ENCODE peak calls at places on chromosomes 5 and 9, in eight cellular contexts. One of them, this sample, is unnamed.

GRCh38 chr5:97142521-97143254 is at the start of gene LIX1:
- DNase-seq in hypothalamus: peak; percentile 2
- DNase-seq in activated T-helper 1 cell treated with anti-CD3 and anti-CD28 coated beads, Interleukin-12 subunit alpha, Interleukin-12 subunit beta, Interleukin-2, Interleukin-4 antibody, amounts not matched to agents 30 ng/mL and 10 ng/mL and 1 ng/mL, durations not matched to agents 14 hours and 24 hours and 36 hours: no peak
- DNase-seq in activated effector memory CD4-positive, alpha-beta T cell treated with anti-CD3 and anti-CD28 coated beads, Interleukin-2, amount 50 U/mL, for 16 hours: no peak
- DNase-seq in HCT116: no peak
- DNase-seq in CD8-positive, alpha-beta T cell: no peak
- DNase-seq in activated T-cell treated with anti-CD3 and anti-CD28 coated beads for 48 hours: no peak
- DNase-seq in activated naive CD8-positive, alpha-beta T cell treated with anti-CD3 and anti-CD28 coated beads, Interleukin-2, amount 10 ng/mL, durations not matched to agents 7 days and 5 days: no peak
- DNase-seq in this sample: peak; percentile 21

GRCh38 chr9:110198357-110198756 is 9.6 kb downstream of the C9orf152 start:
- DNase-seq in activated naive CD8-positive, alpha-beta T cell treated with anti-CD3 and anti-CD28 coated beads, Interleukin-2, amount 10 ng/mL, durations not matched to agents 7 days and 5 days: no peak
- DNase-seq in activated effector memory CD4-positive, alpha-beta T cell treated with anti-CD3 and anti-CD28 coated beads, Interleukin-2, amount 50 U/mL, for 16 hours: no peak
- DNase-seq in CD8-positive, alpha-beta T cell: no peak
- DNase-seq in activated T-helper 1 cell treated with anti-CD3 and anti-CD28 coated beads, Interleukin-12 subunit alpha, Interleukin-12 subunit beta, Interleukin-2, Interleukin-4 antibody, amounts not matched to agents 30 ng/mL and 10 ng/mL and 1 ng/mL, durations not matched to agents 14 hours and 24 hours and 36 hours: no peak
- DNase-seq in HCT116: no peak
- DNase-seq in activated T-cell treated with anti-CD3 and anti-CD28 coated beads for 48 hours: no peak
- DNase-seq in hypothalamus: no peak
- DNase-seq in this sample: no peak

GRCh38 chr5:142938201-142938600 is 168.0 kb downstream of the ARHGAP26 start:
- DNase-seq in activated T-helper 1 cell treated with anti-CD3 and anti-CD28 coated beads, Interleukin-12 subunit alpha, Interleukin-12 subunit beta, Interleukin-2, Interleukin-4 antibody, amounts not matched to agents 30 ng/mL and 10 ng/mL and 1 ng/mL, durations not matched to agents 14 hours and 24 hours and 36 hours: no peak
- DNase-seq in HCT116: no peak
- DNase-seq in CD8-positive, alpha-beta T cell: no peak
- DNase-seq in hypothalamus: no peak
- DNase-seq in activated effector memory CD4-positive, alpha-beta T cell treated with anti-CD3 and anti-CD28 coated beads, Interleukin-2, amount 50 U/mL, for 16 hours: no peak
- DNase-seq in activated naive CD8-positive, alpha-beta T cell treated with anti-CD3 and anti-CD28 coated beads, Interleukin-2, amount 10 ng/mL, durations not matched to agents 7 days and 5 days: no peak
- DNase-seq in activated T-cell treated with anti-CD3 and anti-CD28 coated beads for 48 hours: no peak
- DNase-seq in this sample: no peak

GRCh38 chr9:125608488-125609224 is 98.4 kb downstream of the MAPKAP1 start:
- DNase-seq in activated T-cell treated with anti-CD3 and anti-CD28 coated beads for 48 hours: no peak
- DNase-seq in HCT116: no peak
- DNase-seq in hypothalamus: no peak
- DNase-seq in activated effector memory CD4-positive, alpha-beta T cell treated with anti-CD3 and anti-CD28 coated beads, Interleukin-2, amount 50 U/mL, for 16 hours: no peak
- DNase-seq in CD8-positive, alpha-beta T cell: no peak
- DNase-seq in activated naive CD8-positive, alpha-beta T cell treated with anti-CD3 and anti-CD28 coated beads, Interleukin-2, amount 10 ng/mL, durations not matched to agents 7 days and 5 days: no peak
- DNase-seq in activated T-helper 1 cell treated with anti-CD3 and anti-CD28 coated beads, Interleukin-12 subunit alpha, Interleukin-12 subunit beta, Interleukin-2, Interleukin-4 antibody, amounts not matched to agents 30 ng/mL and 10 ng/mL and 1 ng/mL, durations not matched to agents 14 hours and 24 hours and 36 hours: no peak
- DNase-seq in this sample: no peak

GRCh38 chr9:123401879-123402513 is 46.0 kb downstream of the CRB2 start:
- DNase-seq in activated effector memory CD4-positive, alpha-beta T cell treated with anti-CD3 and anti-CD28 coated beads, Interleukin-2, amount 50 U/mL, for 16 hours: no peak
- DNase-seq in hypothalamus: no peak
- DNase-seq in activated T-helper 1 cell treated with anti-CD3 and anti-CD28 coated beads, Interleukin-12 subunit alpha, Interleukin-12 subunit beta, Interleukin-2, Interleukin-4 antibody, amounts not matched to agents 30 ng/mL and 10 ng/mL and 1 ng/mL, durations not matched to agents 14 hours and 24 hours and 36 hours: no peak
- DNase-seq in activated T-cell treated with anti-CD3 and anti-CD28 coated beads for 48 hours: peak; percentile 6
- DNase-seq in CD8-positive, alpha-beta T cell: no peak
- DNase-seq in activated naive CD8-positive, alpha-beta T cell treated with anti-CD3 and anti-CD28 coated beads, Interleukin-2, amount 10 ng/mL, durations not matched to agents 7 days and 5 days: no peak
- DNase-seq in HCT116: peak; percentile 23
- DNase-seq in this sample: no peak

GRCh38 chr5:53339962-53340540 is 140.4 kb upstream of the FST start:
- DNase-seq in hypothalamus: no peak
- DNase-seq in CD8-positive, alpha-beta T cell: no peak
- DNase-seq in HCT116: no peak
- DNase-seq in activated naive CD8-positive, alpha-beta T cell treated with anti-CD3 and anti-CD28 coated beads, Interleukin-2, amount 10 ng/mL, durations not matched to agents 7 days and 5 days: no peak
- DNase-seq in activated T-helper 1 cell treated with anti-CD3 and anti-CD28 coated beads, Interleukin-12 subunit alpha, Interleukin-12 subunit beta, Interleukin-2, Interleukin-4 antibody, amounts not matched to agents 30 ng/mL and 10 ng/mL and 1 ng/mL, durations not matched to agents 14 hours and 24 hours and 36 hours: no peak
- DNase-seq in activated T-cell treated with anti-CD3 and anti-CD28 coated beads for 48 hours: no peak
- DNase-seq in activated effector memory CD4-positive, alpha-beta T cell treated with anti-CD3 and anti-CD28 coated beads, Interleukin-2, amount 50 U/mL, for 16 hours: no peak
- DNase-seq in this sample: no peak

GRCh38 chr5:6583049-6583880 is 49.6 kb downstream of the NSUN2 start:
- DNase-seq in HCT116: no peak
- DNase-seq in hypothalamus: no peak
- DNase-seq in activated naive CD8-positive, alpha-beta T cell treated with anti-CD3 and anti-CD28 coated beads, Interleukin-2, amount 10 ng/mL, durations not matched to agents 7 days and 5 days: peak; percentile 66
- DNase-seq in activated effector memory CD4-positive, alpha-beta T cell treated with anti-CD3 and anti-CD28 coated beads, Interleukin-2, amount 50 U/mL, for 16 hours: no peak
- DNase-seq in activated T-helper 1 cell treated with anti-CD3 and anti-CD28 coated beads, Interleukin-12 subunit alpha, Interleukin-12 subunit beta, Interleukin-2, Interleukin-4 antibody, amounts not matched to agents 30 ng/mL and 10 ng/mL and 1 ng/mL, durations not matched to agents 14 hours and 24 hours and 36 hours: peak; percentile 20
- DNase-seq in CD8-positive, alpha-beta T cell: no peak
- DNase-seq in activated T-cell treated with anti-CD3 and anti-CD28 coated beads for 48 hours: peak; percentile 31
- DNase-seq in this sample: no peak

GRCh38 chr9:82457281-82457680 is 468.7 kb downstream of the SPATA31D1 start:
- DNase-seq in HCT116: no peak
- DNase-seq in activated T-cell treated with anti-CD3 and anti-CD28 coated beads for 48 hours: no peak
- DNase-seq in hypothalamus: no peak
- DNase-seq in activated effector memory CD4-positive, alpha-beta T cell treated with anti-CD3 and anti-CD28 coated beads, Interleukin-2, amount 50 U/mL, for 16 hours: no peak
- DNase-seq in CD8-positive, alpha-beta T cell: no peak
- DNase-seq in activated naive CD8-positive, alpha-beta T cell treated with anti-CD3 and anti-CD28 coated beads, Interleukin-2, amount 10 ng/mL, durations not matched to agents 7 days and 5 days: no peak
- DNase-seq in activated T-helper 1 cell treated with anti-CD3 and anti-CD28 coated beads, Interleukin-12 subunit alpha, Interleukin-12 subunit beta, Interleukin-2, Interleukin-4 antibody, amounts not matched to agents 30 ng/mL and 10 ng/mL and 1 ng/mL, durations not matched to agents 14 hours and 24 hours and 36 hours: no peak
- DNase-seq in this sample: no peak

GRCh38 chr5:116759860-116760644 is 185.4 kb upstream of the SEMA6A start:
- DNase-seq in activated effector memory CD4-positive, alpha-beta T cell treated with anti-CD3 and anti-CD28 coated beads, Interleukin-2, amount 50 U/mL, for 16 hours: no peak
- DNase-seq in activated T-cell treated with anti-CD3 and anti-CD28 coated beads for 48 hours: no peak
- DNase-seq in activated naive CD8-positive, alpha-beta T cell treated with anti-CD3 and anti-CD28 coated beads, Interleukin-2, amount 10 ng/mL, durations not matched to agents 7 days and 5 days: no peak
- DNase-seq in activated T-helper 1 cell treated with anti-CD3 and anti-CD28 coated beads, Interleukin-12 subunit alpha, Interleukin-12 subunit beta, Interleukin-2, Interleukin-4 antibody, amounts not matched to agents 30 ng/mL and 10 ng/mL and 1 ng/mL, durations not matched to agents 14 hours and 24 hours and 36 hours: no peak
- DNase-seq in hypothalamus: no peak
- DNase-seq in CD8-positive, alpha-beta T cell: no peak
- DNase-seq in HCT116: no peak
- DNase-seq in this sample: no peak